ENCODE peak calls at places on chromosome 21, in four cellular contexts. S, C, P and H are unnamed samples.
A peak's percentile ranks its signal among the peaks of the same experiment; 100 is the strongest.

GRCh38 chr21:43210454-43211084 is 41.8 kb downstream of the CRYAA start:
- DNase-seq in S (no peak), C (no peak), P (no peak), H (no peak)

GRCh38 chr21:22728091-22728490 is 1729.9 kb downstream of the NCAM2 start:
- DNase-seq in S (no peak), C (no peak), P (no peak), H (no peak)

GRCh38 chr21:33273044-33273443 is 6.9 kb downstream of the IL10RB start:
- DNase-seq in S (no peak), C (no peak), P (no peak), H (no peak)

GRCh38 chr21:46347203-46347550 is 23.2 kb downstream of the PCNT start:
- DNase-seq in S (no peak), C (no peak), P (no peak), H (no peak)

GRCh38 chr21:42003051-42003461 is 7.1 kb downstream of the ZBTB21 start:
- DNase-seq in S (no peak), C (peak; percentile 76), P (no peak), H (no peak)

GRCh38 chr21:20486303-20486702 is 511.9 kb upstream of the NCAM2 start:
- DNase-seq in S (no peak), C (no peak), P (no peak), H (no peak)

GRCh38 chr21:43345746-43346409 is 81.1 kb downstream of the SIK1 start:
- DNase-seq in S (peak; percentile 60), C (peak; percentile 85), P (peak; percentile 53), H (no peak)

GRCh38 chr21:42843021-42843420 is 36.3 kb downstream of the WDR4 start:
- DNase-seq in S (no peak), C (no peak), P (no peak), H (no peak)

GRCh38 chr21:20388400-20388799 is 609.8 kb upstream of the NCAM2 start:
- DNase-seq in S (no peak), C (no peak), P (peak; percentile 53), H (no peak)

GRCh38 chr21:21714396-21714795 is 716.2 kb downstream of the NCAM2 start:
- DNase-seq in S (no peak), C (peak; percentile 82), P (no peak), H (no peak)

GRCh38 chr21:41659791-41660560 is 106.9 kb downstream of the RIPK4 start:
- DNase-seq in S (peak; percentile 63), C (peak; percentile 24), P (no peak), H (no peak)

GRCh38 chr21:22855581-22855980 is 1857.4 kb downstream of the NCAM2 start:
- DNase-seq in S (no peak), C (no peak), P (no peak), H (no peak)

GRCh38 chr21:17610862-17611261 is 1.8 kb downstream of the BTG3 start:
- DNase-seq in S (peak; percentile 1), C (peak; percentile 11), P (peak; percentile 40), H (no peak)

GRCh38 chr21:17613242-17613676 is 558 bp upstream of the BTG3 start:
- DNase-seq in S (peak; percentile 11), C (no peak), P (no peak), H (no peak)

GRCh38 chr21:17612565-17613241 is at the start of gene BTG3:
- DNase-seq in S (peak; percentile 67), C (peak; percentile 76), P (peak; percentile 90), H (no peak)

GRCh38 chr21:17611414-17612022 is 1.2 kb downstream of the BTG3 start:
- DNase-seq in S (peak; percentile 79), C (peak; percentile 94), P (peak; percentile 93), H (peak; percentile 59)

DNA sequence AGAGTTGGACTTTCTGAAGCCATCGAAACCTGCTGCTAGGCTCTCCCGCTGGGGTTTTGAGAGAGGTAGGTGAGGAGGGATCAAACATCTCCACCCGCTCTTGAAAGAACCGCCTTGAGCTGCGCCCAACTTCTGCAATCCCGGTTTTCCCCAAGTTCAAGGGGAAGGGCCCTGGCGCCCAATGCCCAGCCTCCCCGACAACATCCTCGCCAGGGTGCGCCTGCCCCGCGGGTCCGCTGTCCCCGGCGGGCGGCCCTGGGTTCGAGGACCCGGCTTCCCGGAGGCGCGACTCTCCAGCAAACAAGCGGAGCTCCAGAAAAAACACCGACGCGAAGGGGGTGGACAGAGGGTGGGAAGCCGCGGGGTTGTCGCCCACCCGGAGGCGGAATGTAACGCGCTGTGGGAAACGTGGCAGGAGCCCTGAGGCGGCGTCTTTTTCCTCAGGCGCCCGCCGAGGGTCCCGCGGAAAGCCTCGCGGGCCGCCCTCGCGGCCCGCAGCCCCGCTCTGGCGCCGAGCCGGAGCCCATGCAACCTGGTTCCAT is 607 bp downstream of the BTG3 start:
- DNase-seq in S (peak; percentile 29), C (peak; percentile 59), P (no peak), H (no peak)
- TF ChIP-seq ELK1 in S (no peak), C (no peak), P (no peak), H (no peak)

GRCh38 chr21:39535646-39536437 is 76.9 kb upstream of the B3GALT5 start:
- DNase-seq in S (no peak), C (no peak), P (peak; percentile 31), H (no peak)
- H3K4me3 ChIP-seq in S (no peak overlapping the region), C (no peak overlapping the region), P (no peak overlapping the region), H (no peak overlapping the region)

GRCh38 chr21:35444391-35444790 is 395.3 kb upstream of the RUNX1 start:
- DNase-seq in S (no peak), C (no peak), P (no peak), H (no peak)

GRCh38 chr21:35437941-35438340 is 388.8 kb upstream of the RUNX1 start:
- DNase-seq in S (no peak), C (no peak), P (no peak), H (no peak)

GRCh38 chr21:35441868-35442582 is 392.9 kb upstream of the RUNX1 start:
- DNase-seq in S (no peak), C (no peak), P (no peak), H (no peak)

GRCh38 chr21:35436899-35437298 is 387.8 kb upstream of the RUNX1 start:
- DNase-seq in S (no peak), C (no peak), P (peak; percentile 18), H (no peak)

DNA sequence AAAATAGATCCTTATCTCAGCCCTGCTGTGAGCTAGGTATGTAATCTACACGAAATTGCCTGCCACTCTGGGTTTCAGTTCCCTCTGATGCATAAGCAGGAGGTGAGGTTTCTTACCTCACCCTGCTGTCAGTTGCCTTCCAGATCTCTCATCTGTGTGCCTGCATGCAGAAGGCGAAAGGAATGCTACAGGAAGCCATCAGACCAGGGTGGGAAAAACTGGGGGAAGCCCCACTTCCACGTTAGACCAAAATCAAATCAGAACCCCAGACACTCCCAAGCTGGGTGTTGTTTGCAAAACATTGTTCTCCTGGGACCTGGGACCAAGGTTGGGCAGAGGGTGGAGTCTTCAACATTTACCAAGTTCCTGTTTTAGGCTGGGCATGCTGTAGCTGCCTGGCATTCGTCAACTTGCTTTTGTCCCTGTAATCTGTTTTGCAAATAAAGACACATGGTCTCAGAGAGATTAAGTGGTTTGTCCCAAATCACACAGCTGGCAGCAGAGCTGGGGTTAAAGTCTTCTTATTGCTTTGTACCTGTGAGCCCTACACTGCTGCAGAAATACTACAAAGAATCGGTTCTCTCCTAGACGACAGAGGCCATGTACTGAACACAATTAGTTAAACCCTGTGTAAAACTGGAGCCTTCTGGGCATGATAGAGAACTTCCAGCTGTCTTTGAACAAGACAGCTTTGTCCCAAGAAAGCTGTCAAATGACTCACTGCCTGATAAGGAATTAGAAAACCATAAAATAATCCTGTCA is 389.7 kb upstream of the RUNX1 start:
- DNase-seq in S (no peak), C (peak; percentile 11), P (no peak), H (peak; percentile 21)
- TF ChIP-seq ELK1 in S (no peak), C (no peak), P (no peak), H (no peak)

DNA sequence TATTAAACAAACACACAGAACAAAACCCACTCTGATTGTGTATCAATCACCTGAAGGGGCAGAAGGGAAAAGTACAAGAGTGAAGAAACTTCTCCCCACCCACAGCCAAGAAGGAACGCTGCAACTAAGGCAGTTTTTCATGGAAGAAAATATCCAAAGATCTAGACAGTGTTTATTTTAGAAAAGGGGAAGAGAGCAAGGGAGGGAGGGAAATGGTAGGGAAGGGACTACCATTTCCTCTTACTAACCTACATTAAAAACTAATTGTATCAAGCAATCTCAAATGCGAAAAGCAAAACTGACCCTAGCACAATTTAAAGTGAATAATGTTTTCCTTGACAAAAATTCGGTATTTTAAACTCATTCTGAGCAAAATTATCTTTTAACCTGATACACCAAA is 3.5 kb downstream of the NRIP1 start:
- DNase-seq in S (no peak), C (no peak), P (no peak), H (no peak)
- H3K4me3 ChIP-seq in S (peak overlapping the region; percentile 86), C (peak overlapping the region; percentile 11), P (peak overlapping the region; percentile 80), H (peak overlapping the region; percentile 83)

GRCh38 chr21:14210738-14211137 is at the start of gene LIPI:
- DNase-seq in S (no peak), C (no peak), P (no peak), H (no peak)

GRCh38 chr21:14206222-14206621 is 4.5 kb downstream of the LIPI start:
- DNase-seq in S (no peak), C (no peak), P (no peak), H (no peak)
- TF ChIP-seq ELK1 in S (no peak), C (no peak), P (no peak), H (no peak)

DNA sequence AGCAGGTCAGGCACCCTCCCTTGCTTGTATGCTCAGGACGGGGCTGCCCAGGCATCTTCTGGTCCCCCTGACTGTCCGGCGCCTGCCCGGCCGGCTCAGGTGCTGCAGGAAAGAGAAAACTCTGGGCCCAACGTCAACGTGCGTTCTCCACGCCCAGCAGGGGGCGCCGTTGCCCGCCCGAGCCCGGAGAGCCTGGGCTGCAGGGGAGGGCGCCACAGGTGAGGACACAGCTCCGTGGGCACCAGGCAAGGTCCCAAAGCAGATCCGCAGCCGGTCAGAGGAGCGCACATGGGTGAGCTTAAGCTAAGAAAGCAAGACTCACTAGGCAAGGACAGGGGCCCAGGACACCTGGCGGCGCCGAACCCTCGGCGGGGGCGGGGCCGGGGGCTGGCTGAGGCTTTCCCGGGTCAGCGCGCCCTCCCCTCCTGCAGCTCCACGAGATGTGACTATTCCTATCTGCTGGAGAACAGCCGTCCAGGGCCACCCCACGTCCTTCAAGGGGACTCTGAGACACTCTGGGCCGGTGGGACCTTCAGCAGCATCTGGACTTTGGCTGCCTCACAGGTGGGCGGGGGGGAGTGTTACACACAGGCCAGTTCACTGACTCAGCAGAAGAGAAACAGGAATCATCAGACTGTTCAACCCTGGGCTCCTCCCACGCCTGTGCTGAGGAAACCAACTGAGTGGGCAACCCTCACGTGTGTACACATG is 29.3 kb downstream of the KRTAP10-1 start:
- DNase-seq in S (peak; percentile 41), C (no peak), P (peak; percentile 78), H (no peak)
- H3K4me3 ChIP-seq in S (no peak overlapping the region), C (no peak overlapping the region), P (no peak overlapping the region), H (no peak overlapping the region)